ENCODE peak calls at places on chromosomes 11 and 22, in seven cellular contexts. One of them, this sample, is unnamed.

GRCh38 chr11:95912902-95913560 is 10.9 kb downstream of the MTMR2 start:
- DNase-seq in adrenal gland: no peak
- DNase-seq in epithelial cell of esophagus: peak; percentile 58
- DNase-seq in type B pancreatic cell: no peak
- DNase-seq in heart left ventricle: no peak
- DNase-seq in endothelial cell: no peak
- DNase-seq in PC-3: peak; percentile 47
- DNase-seq in this sample: peak; percentile 52

GRCh38 chr11:68504432-68505066 is 44.0 kb downstream of the PPP6R3 start:
- DNase-seq in adrenal gland: no peak
- DNase-seq in epithelial cell of esophagus: no peak
- DNase-seq in type B pancreatic cell: no peak
- DNase-seq in heart left ventricle: no peak
- DNase-seq in endothelial cell: no peak
- DNase-seq in PC-3: no peak
- DNase-seq in this sample: no peak

GRCh38 chr11:126431401-126432064 is 76.0 kb downstream of the ST3GAL4 start:
- DNase-seq in adrenal gland: peak; percentile 94
- DNase-seq in epithelial cell of esophagus: peak; percentile 61
- DNase-seq in type B pancreatic cell: no peak
- DNase-seq in heart left ventricle: peak; percentile 60
- DNase-seq in endothelial cell: no peak
- DNase-seq in PC-3: peak; percentile 98
- DNase-seq in this sample: peak; percentile 32

GRCh38 chr11:134293119-134294113 is 17.2 kb downstream of the GLB1L3 start:
- DNase-seq in adrenal gland: no peak
- DNase-seq in epithelial cell of esophagus: peak; percentile 17
- DNase-seq in type B pancreatic cell: no peak
- DNase-seq in heart left ventricle: no peak
- DNase-seq in endothelial cell: no peak
- DNase-seq in PC-3: no peak
- DNase-seq in this sample: no peak

GRCh38 chr11:115964091-115964490 is 459.9 kb upstream of the CADM1 start:
- DNase-seq in adrenal gland: no peak
- DNase-seq in epithelial cell of esophagus: no peak
- DNase-seq in type B pancreatic cell: no peak
- DNase-seq in heart left ventricle: no peak
- DNase-seq in endothelial cell: no peak
- DNase-seq in PC-3: no peak
- DNase-seq in this sample: no peak

GRCh38 chr22:27094633-27095308 is 437.4 kb downstream of the MIAT start:
- DNase-seq in adrenal gland: no peak
- DNase-seq in epithelial cell of esophagus: no peak
- DNase-seq in type B pancreatic cell: no peak
- DNase-seq in heart left ventricle: no peak
- DNase-seq in endothelial cell: no peak
- DNase-seq in PC-3: no peak
- DNase-seq in this sample: no peak

GRCh38 chr22:41540006-41540315 is 4.3 kb downstream of the POLR3H start:
- DNase-seq in adrenal gland: no peak
- DNase-seq in epithelial cell of esophagus: no peak
- DNase-seq in type B pancreatic cell: no peak
- DNase-seq in heart left ventricle: no peak
- DNase-seq in endothelial cell: no peak
- DNase-seq in PC-3: no peak
- DNase-seq in this sample: no peak

GRCh38 chr22:26066534-26066933 is 102.7 kb upstream of the SEZ6L start:
- DNase-seq in adrenal gland: no peak
- DNase-seq in epithelial cell of esophagus: no peak
- DNase-seq in type B pancreatic cell: no peak
- DNase-seq in heart left ventricle: no peak
- DNase-seq in endothelial cell: peak; percentile 13
- DNase-seq in PC-3: no peak
- DNase-seq in this sample: no peak

GRCh38 chr11:100964400-100964799 is 165.2 kb downstream of the PGR start:
- DNase-seq in adrenal gland: no peak
- DNase-seq in epithelial cell of esophagus: no peak
- DNase-seq in type B pancreatic cell: no peak
- DNase-seq in heart left ventricle: no peak
- DNase-seq in endothelial cell: no peak
- DNase-seq in PC-3: no peak
- DNase-seq in this sample: no peak

GRCh38 chr11:64833509-64833908 is 10.9 kb downstream of the CDC42BPG start:
- DNase-seq in adrenal gland: no peak
- DNase-seq in epithelial cell of esophagus: no peak
- DNase-seq in type B pancreatic cell: no peak
- DNase-seq in heart left ventricle: no peak
- DNase-seq in endothelial cell: no peak
- DNase-seq in PC-3: no peak
- DNase-seq in this sample: no peak

GRCh38 chr11:32899423-32899822 is 6.8 kb downstream of the QSER1 start:
- DNase-seq in adrenal gland: no peak
- DNase-seq in epithelial cell of esophagus: no peak
- DNase-seq in type B pancreatic cell: no peak
- DNase-seq in heart left ventricle: no peak
- DNase-seq in endothelial cell: no peak
- DNase-seq in PC-3: no peak
- DNase-seq in this sample: no peak

GRCh38 chr11:58597749-58598148 is 18.9 kb downstream of the ZFP91 start:
- DNase-seq in adrenal gland: no peak
- DNase-seq in epithelial cell of esophagus: no peak
- DNase-seq in type B pancreatic cell: no peak
- DNase-seq in heart left ventricle: no peak
- DNase-seq in endothelial cell: no peak
- DNase-seq in PC-3: no peak
- DNase-seq in this sample: no peak

GRCh38 chr11:109123811-109124787 is 297.9 kb upstream of the C11orf87 start:
- DNase-seq in adrenal gland: no peak
- DNase-seq in epithelial cell of esophagus: no peak
- DNase-seq in type B pancreatic cell: no peak
- DNase-seq in heart left ventricle: peak; percentile 48
- DNase-seq in endothelial cell: no peak
- DNase-seq in PC-3: no peak
- DNase-seq in this sample: peak; percentile 19

GRCh38 chr11:67584205-67584880 is 731 bp downstream of the GSTP1 start:
- DNase-seq in adrenal gland: peak; percentile 82
- DNase-seq in epithelial cell of esophagus: peak; percentile 85
- DNase-seq in type B pancreatic cell: no peak
- DNase-seq in heart left ventricle: peak; percentile 80
- DNase-seq in endothelial cell: peak; percentile 43
- DNase-seq in PC-3: peak; percentile 19
- DNase-seq in this sample: peak; percentile 61

GRCh38 chr22:46737105-46737975 is 712 bp downstream of the CERK start:
- DNase-seq in adrenal gland: peak; percentile 42
- DNase-seq in epithelial cell of esophagus: peak; percentile 36
- DNase-seq in type B pancreatic cell: no peak
- DNase-seq in heart left ventricle: peak; percentile 52
- DNase-seq in endothelial cell: peak; percentile 40
- DNase-seq in PC-3: peak; percentile 5
- DNase-seq in this sample: no peak

GRCh38 chr11:116719102-116719501 is 53.7 kb downstream of the BUD13 start:
- DNase-seq in adrenal gland: no peak
- DNase-seq in epithelial cell of esophagus: no peak
- DNase-seq in type B pancreatic cell: no peak
- DNase-seq in heart left ventricle: no peak
- DNase-seq in endothelial cell: peak; percentile 23
- DNase-seq in PC-3: no peak
- DNase-seq in this sample: no peak

GRCh38 chr11:12291767-12292166 is 85.6 kb upstream of the PARVA start:
- DNase-seq in adrenal gland: no peak
- DNase-seq in epithelial cell of esophagus: no peak
- DNase-seq in type B pancreatic cell: peak; percentile 22
- DNase-seq in heart left ventricle: no peak
- DNase-seq in endothelial cell: no peak
- DNase-seq in PC-3: no peak
- DNase-seq in this sample: no peak

GRCh38 chr11:10866893-10867331 is 9.1 kb upstream of the ZBED5 start:
- DNase-seq in adrenal gland: peak; percentile 29
- DNase-seq in epithelial cell of esophagus: peak; percentile 44
- DNase-seq in type B pancreatic cell: no peak
- DNase-seq in heart left ventricle: no peak
- DNase-seq in endothelial cell: no peak
- DNase-seq in PC-3: peak; percentile 47
- DNase-seq in this sample: no peak

GRCh38 chr11:2929880-2930704 is 872 bp upstream of the PHLDA2 start:
- DNase-seq in adrenal gland: peak; percentile 27
- DNase-seq in epithelial cell of esophagus: peak; percentile 63
- DNase-seq in type B pancreatic cell: no peak
- DNase-seq in heart left ventricle: peak; percentile 36
- DNase-seq in endothelial cell: peak; percentile 38
- DNase-seq in PC-3: peak; percentile 72
- DNase-seq in this sample: peak; percentile 59

GRCh38 chr11:63847363-63847762 is 8.5 kb downstream of the MARK2 start:
- DNase-seq in adrenal gland: peak; percentile 33
- DNase-seq in epithelial cell of esophagus: peak; percentile 82
- DNase-seq in type B pancreatic cell: no peak
- DNase-seq in heart left ventricle: no peak
- DNase-seq in endothelial cell: no peak
- DNase-seq in PC-3: peak; percentile 94
- DNase-seq in this sample: peak; percentile 45

GRCh38 chr11:114183041-114183511 is 113.1 kb upstream of the NNMT start:
- DNase-seq in adrenal gland: no peak
- DNase-seq in epithelial cell of esophagus: no peak
- DNase-seq in type B pancreatic cell: no peak
- DNase-seq in heart left ventricle: no peak
- DNase-seq in endothelial cell: no peak
- DNase-seq in PC-3: no peak
- DNase-seq in this sample: no peak

GRCh38 chr11:116233581-116233980 is 539.2 kb downstream of the BUD13 start:
- DNase-seq in adrenal gland: no peak
- DNase-seq in epithelial cell of esophagus: no peak
- DNase-seq in type B pancreatic cell: no peak
- DNase-seq in heart left ventricle: peak; percentile 33
- DNase-seq in endothelial cell: no peak
- DNase-seq in PC-3: no peak
- DNase-seq in this sample: no peak

GRCh38 chr11:74418509-74418895 is 20.3 kb upstream of the PGM2L1 start:
- DNase-seq in adrenal gland: no peak
- DNase-seq in epithelial cell of esophagus: peak; percentile 82
- DNase-seq in type B pancreatic cell: no peak
- DNase-seq in heart left ventricle: no peak
- DNase-seq in endothelial cell: no peak
- DNase-seq in PC-3: peak; percentile 93
- DNase-seq in this sample: no peak

GRCh38 chr11:130580372-130580771 is 131.9 kb downstream of the ADAMTS15 start:
- DNase-seq in adrenal gland: no peak
- DNase-seq in epithelial cell of esophagus: peak; percentile 96
- DNase-seq in type B pancreatic cell: no peak
- DNase-seq in heart left ventricle: peak; percentile 25
- DNase-seq in endothelial cell: no peak
- DNase-seq in PC-3: peak; percentile 94
- DNase-seq in this sample: peak; percentile 98

GRCh38 chr11:130582994-130583393 is 134.5 kb downstream of the ADAMTS15 start:
- DNase-seq in adrenal gland: no peak
- DNase-seq in epithelial cell of esophagus: no peak
- DNase-seq in type B pancreatic cell: no peak
- DNase-seq in heart left ventricle: no peak
- DNase-seq in endothelial cell: no peak
- DNase-seq in PC-3: no peak
- DNase-seq in this sample: no peak

GRCh38 chr11:130583866-130584265 is 135.4 kb downstream of the ADAMTS15 start:
- DNase-seq in adrenal gland: no peak
- DNase-seq in epithelial cell of esophagus: no peak
- DNase-seq in type B pancreatic cell: no peak
- DNase-seq in heart left ventricle: no peak
- DNase-seq in endothelial cell: no peak
- DNase-seq in PC-3: no peak
- DNase-seq in this sample: no peak

GRCh38 chr11:130582176-130582575 is 133.7 kb downstream of the ADAMTS15 start:
- DNase-seq in adrenal gland: no peak
- DNase-seq in epithelial cell of esophagus: no peak
- DNase-seq in type B pancreatic cell: no peak
- DNase-seq in heart left ventricle: no peak
- DNase-seq in endothelial cell: no peak
- DNase-seq in PC-3: no peak
- DNase-seq in this sample: no peak

GRCh38 chr11:130581631-130582030 is 133.2 kb downstream of the ADAMTS15 start:
- DNase-seq in adrenal gland: no peak
- DNase-seq in epithelial cell of esophagus: no peak
- DNase-seq in type B pancreatic cell: no peak
- DNase-seq in heart left ventricle: no peak
- DNase-seq in endothelial cell: no peak
- DNase-seq in PC-3: no peak
- DNase-seq in this sample: no peak
- TF ChIP-seq CTCF in adrenal gland: no peak
- TF ChIP-seq CTCF in epithelial cell of esophagus: no peak
- TF ChIP-seq CTCF in type B pancreatic cell: no peak
- TF ChIP-seq CTCF in heart left ventricle: no peak
- TF ChIP-seq CTCF in endothelial cell: no peak
- TF ChIP-seq CTCF in PC-3: no peak
- TF ChIP-seq CTCF in this sample: peak; percentile 42

GRCh38 chr22:20430641-20431519 is 6.7 kb downstream of the SCARF2 start:
- DNase-seq in adrenal gland: peak; percentile 61
- DNase-seq in epithelial cell of esophagus: peak; percentile 70
- DNase-seq in type B pancreatic cell: no peak
- DNase-seq in heart left ventricle: no peak
- DNase-seq in endothelial cell: peak; percentile 64
- DNase-seq in PC-3: peak; percentile 63
- DNase-seq in this sample: peak; percentile 30
- TF ChIP-seq CTCF in adrenal gland: peak; percentile 25
- TF ChIP-seq CTCF in epithelial cell of esophagus: peak; percentile 29
- TF ChIP-seq CTCF in type B pancreatic cell: peak; percentile 69
- TF ChIP-seq CTCF in heart left ventricle: no peak
- TF ChIP-seq CTCF in endothelial cell: peak; percentile 19
- TF ChIP-seq CTCF in PC-3: peak; percentile 10
- TF ChIP-seq CTCF in this sample: peak; percentile 62

DNA sequence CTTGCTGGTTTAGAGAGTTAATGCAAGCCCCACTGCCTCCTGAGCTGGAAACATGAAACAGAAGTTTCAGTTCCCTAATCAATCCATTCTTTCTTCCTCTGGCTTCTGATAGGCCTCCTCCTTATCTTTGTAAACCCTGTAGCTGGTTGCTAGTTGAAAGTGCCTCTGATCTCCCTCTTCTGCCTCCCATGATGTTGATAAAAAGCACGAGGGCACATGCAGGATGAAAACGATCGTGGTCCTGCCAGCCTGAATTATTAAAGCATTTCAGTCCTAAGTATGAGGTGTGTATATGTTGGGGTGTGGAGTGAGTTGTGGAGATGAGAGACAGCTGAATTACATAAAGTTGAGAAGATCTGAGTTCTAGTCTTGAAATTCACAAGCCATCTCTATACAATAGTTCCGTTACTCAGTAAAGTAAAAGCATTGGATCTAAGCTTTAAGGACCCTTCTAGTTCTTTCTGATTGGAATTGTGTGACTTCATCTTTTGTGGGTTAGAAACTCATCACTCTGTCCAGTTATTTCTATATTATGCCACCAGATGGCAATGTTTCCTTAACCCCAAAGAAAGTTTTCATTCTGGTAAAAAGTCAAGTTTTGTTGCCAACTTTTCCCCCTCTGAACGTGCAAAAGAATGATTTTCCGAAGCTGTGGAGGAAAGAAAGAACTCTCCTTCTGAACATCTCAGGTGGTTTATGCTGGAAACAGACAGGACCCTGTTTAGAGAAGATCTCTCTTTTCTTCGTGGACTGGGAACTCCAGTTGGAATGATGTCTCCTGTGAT is 34.8 kb upstream of the EHF start:
- DNase-seq in adrenal gland: no peak
- DNase-seq in epithelial cell of esophagus: peak; percentile 63
- DNase-seq in type B pancreatic cell: no peak
- DNase-seq in heart left ventricle: no peak
- DNase-seq in endothelial cell: no peak
- DNase-seq in PC-3: peak; percentile 84
- DNase-seq in this sample: peak; percentile 29
- TF ChIP-seq CTCF in adrenal gland: peak; percentile 88
- TF ChIP-seq CTCF in epithelial cell of esophagus: peak; percentile 57
- TF ChIP-seq CTCF in type B pancreatic cell: peak; percentile 87
- TF ChIP-seq CTCF in heart left ventricle: peak; percentile 66
- TF ChIP-seq CTCF in endothelial cell: peak; percentile 77
- TF ChIP-seq CTCF in PC-3: peak; percentile 83
- TF ChIP-seq CTCF in this sample: peak; percentile 94

GRCh38 chr11:17714356-17714854 is 5.0 kb upstream of the MYOD1 start:
- DNase-seq in adrenal gland: no peak
- DNase-seq in epithelial cell of esophagus: no peak
- DNase-seq in type B pancreatic cell: no peak
- DNase-seq in heart left ventricle: peak; percentile 48
- DNase-seq in endothelial cell: no peak
- DNase-seq in PC-3: no peak
- DNase-seq in this sample: no peak
- TF ChIP-seq CTCF in adrenal gland: no peak
- TF ChIP-seq CTCF in epithelial cell of esophagus: no peak
- TF ChIP-seq CTCF in type B pancreatic cell: no peak
- TF ChIP-seq CTCF in heart left ventricle: no peak
- TF ChIP-seq CTCF in endothelial cell: no peak
- TF ChIP-seq CTCF in PC-3: no peak
- TF ChIP-seq CTCF in this sample: no peak